ENCODE peak calls at places on chromosomes 3 and 15, in five cellular contexts. Q is cardiac fibroblast; I is activated CD8-positive, alpha-beta T cell treated with anti-CD3 and anti-CD28 coated beads, Interleukin-2, amount 10 ng/mL, durations not matched to agents 7 days and 5 days; H is epithelial cell of esophagus; N is EH. W is an unnamed sample.
A peak's percentile ranks its signal among the peaks of the same experiment; 100 is the strongest.

GRCh38 chr3:179071161-179071568 is 444 bp downstream of the ZMAT3 start:
- DNase-seq in N (no peak), I (peak; percentile 61), Q (no peak), H (peak; percentile 65), W (peak; percentile 66)

GRCh38 chr3:72896996-72897757 is 9.3 kb downstream of the GXYLT2 start:
- DNase-seq in I (no peak), N (peak; percentile 75), Q (peak; percentile 27), H (no peak), W (no peak)

GRCh38 chr15:68373028-68373427 is 58.9 kb downstream of the ITGA11 start:
- DNase-seq in Q (no peak), N (no peak), H (no peak), I (no peak), W (no peak)

GRCh38 chr3:79572930-79573329 is 194.9 kb downstream of the ROBO1 start:
- DNase-seq in I (no peak), Q (no peak), N (no peak), H (no peak), W (no peak)

GRCh38 chr15:43920815-43921214 is 94.0 kb downstream of the WDR76 start:
- DNase-seq in Q (no peak), I (no peak), N (peak; percentile 43), H (no peak), W (no peak)

GRCh38 chr3:188664795-188665194 is 507.0 kb upstream of the TPRG1 start:
- DNase-seq in H (peak; percentile 51), I (peak; percentile 27), Q (no peak), N (peak; percentile 25), W (no peak)

GRCh38 chr15:81291916-81292424 is 32.0 kb downstream of the STARD5 start:
- DNase-seq in H (no peak), Q (no peak), N (no peak), I (no peak), W (no peak)

GRCh38 chr15:101242999-101243336 is 8.9 kb downstream of the CHSY1 start:
- DNase-seq in N (peak; percentile 45), I (no peak), Q (no peak), H (no peak), W (no peak)

GRCh38 chr15:47726399-47726823 is 9.1 kb downstream of the SEMA6D start:
- DNase-seq in Q (no peak), I (no peak), H (peak; percentile 46), N (no peak), W (no peak)

GRCh38 chr15:67216859-67217258 is 37.6 kb downstream of the AAGAB start:
- DNase-seq in I (no peak), N (peak; percentile 26), Q (no peak), H (no peak), W (no peak)

GRCh38 chr3:97389883-97390282 is 374.7 kb upstream of the ARL6 start:
- DNase-seq in H (no peak), N (no peak), I (no peak), Q (no peak), W (no peak)

GRCh38 chr3:82229397-82229796 is 468.0 kb upstream of the GBE1 start:
- DNase-seq in I (no peak), H (no peak), Q (no peak), N (no peak), W (peak; percentile 32)

GRCh38 chr15:31455499-31455898 is 128.9 kb downstream of the KLF13 start:
- DNase-seq in N (no peak), H (no peak), I (no peak), Q (no peak), W (no peak)

GRCh38 chr15:38401101-38401500 is 52.8 kb upstream of the FAM98B start:
- DNase-seq in Q (peak; percentile 24), I (no peak), H (no peak), N (peak; percentile 44), W (no peak)

GRCh38 chr3:48428863-48429415 is 947 bp downstream of the PLXNB1 start:
- DNase-seq in I (no peak), H (no peak), Q (peak; percentile 28), N (peak; percentile 44), W (no peak)

GRCh38 chr3:190721330-190721729 is 141.2 kb downstream of the GMNC start:
- DNase-seq in Q (no peak), N (no peak), H (peak; percentile 40), I (no peak), W (no peak)

GRCh38 chr3:99952306-99952705 is 134.6 kb downstream of the CMSS1 start:
- DNase-seq in Q (no peak), I (no peak), N (peak; percentile 90), H (no peak), W (no peak)

GRCh38 chr3:184283681-184284080 is 7.9 kb downstream of the ECE2 start:
- DNase-seq in Q (no peak), N (no peak), I (no peak), H (no peak), W (no peak)

GRCh38 chr3:71087109-71088018 is 496.2 kb downstream of the FOXP1 start:
- DNase-seq in N (peak; percentile 58), H (peak; percentile 87), I (peak; percentile 62), Q (peak; percentile 39), W (peak; percentile 61)

GRCh38 chr15:101397521-101398003 is 91.9 kb downstream of the PCSK6 start:
- DNase-seq in I (no peak), Q (no peak), N (no peak), H (no peak), W (no peak)

GRCh38 chr3:46607603-46608028 is 4.7 kb upstream of the FAM240A start:
- DNase-seq in I (no peak), N (no peak), Q (peak; percentile 10), H (no peak), W (no peak)

GRCh38 chr3:134663646-134664456 is 13.0 kb upstream of the KY start:
- DNase-seq in I (no peak), Q (peak; percentile 46), H (peak; percentile 10), N (peak; percentile 68), W (no peak)

GRCh38 chr3:47409284-47409683 is 28.5 kb downstream of the PTPN23 start:
- DNase-seq in Q (no peak), H (no peak), N (no peak), I (no peak), W (no peak)

GRCh38 chr15:68819451-68820204 is 1.1 kb downstream of the ANP32A start:
- DNase-seq in I (peak; percentile 52), Q (peak; percentile 67), N (peak; percentile 67), H (peak; percentile 50), W (peak; percentile 35)

GRCh38 chr3:134650431-134651346 is at the start of gene KY:
- DNase-seq in N (peak; percentile 54), Q (peak; percentile 59), I (no peak), H (peak; percentile 50), W (no peak)

GRCh38 chr3:57757642-57758297 is 1.7 kb downstream of the SLMAP start:
- DNase-seq in Q (peak; percentile 15), H (peak; percentile 50), I (no peak), N (peak; percentile 39), W (no peak)

GRCh38 chr15:90004671-90005070 is 3.5 kb downstream of the ZNF710 start:
- DNase-seq in N (peak; percentile 98), I (no peak), H (peak; percentile 99), Q (peak; percentile 91), W (no peak)

GRCh38 chr3:156659260-156659659 is 15.1 kb upstream of the TIPARP start:
- DNase-seq in N (no peak), Q (no peak), I (no peak), H (no peak), W (no peak)

GRCh38 chr3:70811880-70812279 is 499.4 kb upstream of the MDFIC2 start:
- DNase-seq in H (peak; percentile 82), N (peak; percentile 70), I (peak; percentile 23), Q (peak; percentile 83), W (no peak)

GRCh38 chr15:63133786-63134185 is 12.1 kb downstream of the LACTB start:
- DNase-seq in Q (peak; percentile 64), I (no peak), N (peak; percentile 85), H (no peak), W (no peak)

GRCh38 chr3:56811545-56812202 is 9.9 kb upstream of the ARHGEF3 start:
- DNase-seq in I (no peak), H (no peak), N (no peak), Q (no peak), W (no peak)

GRCh38 chr3:47007001-47007400 is 27.5 kb downstream of the NBEAL2 start:
- DNase-seq in H (no peak), N (no peak), Q (no peak), I (no peak), W (no peak)

GRCh38 chr3:50321146-50321843 is 1.2 kb downstream of the HYAL2 start:
- DNase-seq in N (peak; percentile 90), H (peak; percentile 92), Q (peak; percentile 92), I (peak; percentile 88), W (peak; percentile 82)

GRCh38 chr3:15348246-15348645 is 15.9 kb upstream of the SH3BP5 start:
- DNase-seq in I (no peak), N (no peak), H (no peak), Q (no peak), W (no peak)

GRCh38 chr3:58627580-58627894 is 39.0 kb downstream of the FAM3D start:
- DNase-seq in Q (peak; percentile 64), N (peak; percentile 62), I (no peak), H (no peak), W (no peak)

W was measured in stimulated activated naive B cell treated with anti-CD40 and anti-IgM and Interleukin-4, amounts not matched to agents 10 μg/mL and 1 μg/mL and 100 μg/mL, for 72 hours.